ENCODE peak calls at places on chromosomes 6 and 20, in five cellular contexts. M, N, Z, P and H are unnamed samples.

GRCh38 chr6:12605888-12606345 is 110.7 kb upstream of the PHACTR1 start:
- DNase-seq in P (peak; percentile 51), Z (no peak), M (peak; percentile 53), N (peak; percentile 81), H (no peak)

GRCh38 chr20:43188861-43189613 is 669 bp downstream of the PTPRT start:
- DNase-seq in N (no peak), M (no peak), Z (no peak), P (no peak), H (no peak)

GRCh38 chr6:16901777-16902176 is 140.5 kb upstream of the ATXN1 start:
- DNase-seq in M (no peak), P (no peak), N (peak; percentile 88), Z (peak; percentile 20), H (no peak)

GRCh38 chr6:106092279-106092678 is 6.1 kb downstream of the PRDM1 start:
- DNase-seq in N (no peak), M (no peak), Z (no peak), P (no peak), H (no peak)

GRCh38 chr6:166266336-166266735 is 41.9 kb downstream of the PRR18 start:
- DNase-seq in M (no peak), N (no peak), Z (no peak), P (no peak), H (no peak)

GRCh38 chr6:22756365-22756764 is 187.0 kb downstream of the HDGFL1 start:
- DNase-seq in P (no peak), N (peak; percentile 35), Z (no peak), M (no peak), H (peak; percentile 50)

GRCh38 chr6:112205521-112206458 is 48.6 kb downstream of the LAMA4 start:
- DNase-seq in N (peak; percentile 78), M (peak; percentile 52), Z (no peak), P (no peak), H (no peak)

GRCh38 chr20:54103762-54104600 is 33.6 kb upstream of the BCAS1 start:
- DNase-seq in P (no peak), N (no peak), Z (no peak), M (no peak), H (no peak)

GRCh38 chr20:61350500-61351250 is 98.6 kb downstream of the CDH4 start:
- DNase-seq in P (no peak), M (no peak), N (no peak), Z (no peak), H (no peak)

GRCh38 chr20:3162080-3162611 is 2.5 kb upstream of the FASTKD5 start:
- DNase-seq in N (no peak), Z (no peak), P (no peak), M (no peak), H (no peak)

GRCh38 chr6:2971420-2972218 is at the start of gene SERPINB6:
- DNase-seq in Z (peak; percentile 88), M (peak; percentile 76), N (peak; percentile 78), P (no peak), H (no peak)

GRCh38 chr6:141401168-141401567 is 731.6 kb upstream of the GJE1 start:
- DNase-seq in M (no peak), N (peak; percentile 67), P (no peak), Z (no peak), H (no peak)

GRCh38 chr20:52103469-52103910 is 88.1 kb downstream of the ZFP64 start:
- DNase-seq in M (peak; percentile 84), N (peak; percentile 23), Z (no peak), P (no peak), H (no peak)

GRCh38 chr6:143536461-143536865 is 24.9 kb upstream of the FUCA2 start:
- DNase-seq in M (no peak), P (no peak), N (peak; percentile 29), Z (peak; percentile 40), H (no peak)

GRCh38 chr6:140809694-140810101 is 1323.0 kb upstream of the GJE1 start:
- DNase-seq in Z (no peak), P (no peak), M (no peak), N (peak; percentile 8), H (no peak)

GRCh38 chr20:25277051-25277801 is 29.3 kb downstream of the PYGB start:
- DNase-seq in P (no peak), M (no peak), Z (peak; percentile 14), N (no peak), H (no peak)

GRCh38 chr6:144186817-144187625 is 36.7 kb downstream of the STX11 start:
- DNase-seq in M (no peak), Z (no peak), P (no peak), N (no peak), H (no peak)

GRCh38 chr6:166587631-166588413 is 1.3 kb upstream of the RAMACL start:
- DNase-seq in N (no peak), M (no peak), P (no peak), Z (no peak), H (no peak)

GRCh38 chr6:147105786-147106185 is 98.4 kb upstream of the STXBP5 start:
- DNase-seq in P (no peak), Z (no peak), N (no peak), M (no peak), H (no peak)

DNA sequence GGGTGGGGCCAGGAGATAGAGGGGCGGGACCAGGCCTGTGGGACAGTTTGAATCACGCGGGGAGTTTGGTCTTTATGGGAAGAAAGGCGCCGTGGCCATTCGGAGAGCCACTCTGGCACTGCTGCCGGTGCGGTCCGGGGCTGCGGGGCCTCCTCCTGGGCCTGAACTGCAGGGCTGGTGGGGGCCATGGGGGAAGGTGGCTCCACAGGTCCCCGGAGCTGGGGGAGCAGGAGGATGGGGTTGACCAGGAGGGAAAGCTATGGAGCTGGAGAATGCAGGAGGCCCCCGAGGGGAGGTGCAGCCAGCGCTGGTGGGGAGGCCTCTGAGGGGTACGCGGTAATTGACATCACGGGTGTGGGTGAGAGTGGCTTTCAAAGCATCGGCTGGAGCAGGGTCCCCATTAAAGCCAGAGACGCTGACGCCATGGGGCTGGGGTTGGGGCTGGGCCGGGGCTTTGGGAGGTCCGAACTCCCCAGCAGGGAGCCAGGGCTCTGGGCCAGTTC is 1.8 kb upstream of the BHLHE23 start:
- DNase-seq in P (no peak), M (no peak), N (no peak), Z (no peak), H (no peak)
- H3K4me3 ChIP-seq in P (no peak overlapping the region), M (no peak overlapping the region), N (no peak overlapping the region), Z (no peak overlapping the region), H (no peak overlapping the region)

DNA sequence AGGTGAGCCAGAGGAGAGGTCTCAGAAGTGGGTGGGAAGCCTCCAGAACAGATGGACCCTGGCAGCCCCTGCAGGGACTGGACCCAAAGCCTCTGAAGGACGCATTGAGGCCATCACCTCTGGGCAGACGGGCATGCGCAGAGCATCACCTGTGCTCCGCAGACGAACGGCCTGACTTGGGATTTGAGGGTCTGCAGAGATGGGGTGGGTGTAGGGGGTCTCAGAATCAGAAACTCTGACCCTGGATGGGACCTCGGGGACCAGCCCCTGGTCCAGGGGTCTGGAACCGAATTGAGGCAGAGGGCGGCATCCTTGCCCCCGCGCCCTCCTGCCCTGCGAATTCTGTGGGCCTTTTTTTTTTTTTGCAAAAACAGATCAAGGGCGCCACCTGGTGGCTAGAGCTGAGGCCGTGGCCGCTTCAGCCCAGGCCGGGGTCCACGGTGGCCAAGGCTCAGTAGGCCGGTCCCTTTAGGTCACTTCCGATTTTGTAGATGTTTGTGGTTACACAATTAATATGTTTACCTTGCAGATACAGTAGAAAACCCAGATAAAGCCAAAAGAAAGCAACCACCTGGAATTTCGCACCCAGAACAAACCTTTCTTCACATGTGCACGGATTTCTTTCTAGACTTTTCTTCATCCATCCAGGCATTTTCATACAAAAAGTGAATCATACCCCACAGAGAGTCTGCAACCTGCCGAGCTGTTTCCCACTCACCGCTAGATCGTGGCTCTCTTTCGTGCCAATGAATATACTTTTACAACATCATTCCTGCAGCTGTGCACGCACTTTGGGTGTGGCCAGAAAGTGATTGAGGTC is 25.9 kb downstream of the ZBP1 start:
- DNase-seq in N (peak; percentile 38), Z (peak; percentile 69), P (no peak), M (peak; percentile 56), H (no peak)
- TF ChIP-seq CTCF in N (peak; percentile 71), Z (peak; percentile 59), P (peak; percentile 79), M (peak; percentile 98), H (peak; percentile 72)

GRCh38 chr20:31699801-31700728 is 22.6 kb downstream of the BCL2L1 start:
- DNase-seq in N (no peak), M (no peak), Z (no peak), P (no peak), H (no peak)

GRCh38 chr20:31700747-31701146 is 21.9 kb downstream of the BCL2L1 start:
- DNase-seq in P (no peak), Z (no peak), M (no peak), N (no peak), H (no peak)

GRCh38 chr20:31698243-31698802 is 24.3 kb downstream of the BCL2L1 start:
- DNase-seq in N (no peak), Z (no peak), P (no peak), M (no peak), H (no peak)

GRCh38 chr20:31701591-31701990 is 21.1 kb downstream of the BCL2L1 start:
- DNase-seq in P (no peak), N (no peak), M (no peak), Z (no peak), H (no peak)

DNA sequence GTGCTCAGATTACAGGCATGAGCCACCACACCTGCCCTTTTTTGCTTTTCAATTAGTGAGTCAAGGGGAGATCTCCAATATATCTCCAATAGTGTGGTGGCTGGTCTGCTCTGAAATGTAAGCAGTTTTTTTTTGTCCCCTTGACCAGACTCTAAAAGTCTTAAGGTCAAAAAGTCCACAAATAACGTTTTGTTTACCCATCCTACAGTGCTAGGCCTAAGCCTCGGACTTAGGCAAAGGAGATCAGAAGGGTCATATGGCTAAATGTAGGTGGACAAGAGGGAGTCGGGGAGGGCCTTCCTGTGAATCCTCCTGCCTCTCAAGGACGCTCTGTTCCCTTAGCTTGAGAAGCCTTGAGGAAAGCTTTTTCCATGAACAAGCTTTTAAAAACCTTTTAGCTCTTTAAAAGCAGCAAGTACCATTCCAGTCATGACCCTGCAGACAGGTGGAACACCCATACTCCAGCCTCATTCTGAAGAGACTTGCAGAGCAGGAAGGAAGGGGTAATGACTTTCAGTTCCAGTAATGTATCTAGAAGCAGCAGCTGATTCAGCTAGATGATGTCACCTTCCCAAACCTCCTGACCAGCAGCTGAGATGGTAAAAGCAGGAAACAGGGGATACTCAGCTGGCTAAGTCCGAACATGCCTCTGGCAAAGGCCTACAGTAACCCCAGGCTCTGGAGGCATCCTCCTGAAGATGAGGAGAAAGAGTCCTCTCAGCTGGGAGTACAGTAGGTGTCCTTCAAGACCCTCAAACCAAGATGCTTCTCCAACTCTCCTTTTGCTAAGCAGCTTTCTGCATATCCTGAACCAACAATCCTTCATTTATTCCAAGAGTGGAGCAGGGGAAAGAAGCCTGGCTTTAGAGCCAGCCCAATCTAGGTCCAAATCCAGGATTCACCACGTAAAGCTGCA is 23.6 kb downstream of the BCL2L1 start:
- DNase-seq in P (peak; percentile 93), M (peak; percentile 58), N (peak; percentile 93), Z (no peak), H (peak; percentile 87)
- H3K4me3 ChIP-seq in P (no peak overlapping the region), M (no peak overlapping the region), N (no peak overlapping the region), Z (no peak overlapping the region), H (no peak overlapping the region)

GRCh38 chr20:14951105-14951504 is 613.7 kb upstream of the FLRT3 start:
- DNase-seq in Z (no peak), N (no peak), M (no peak), P (no peak), H (no peak)

GRCh38 chr20:14950633-14951032 is 613.2 kb upstream of the FLRT3 start:
- DNase-seq in P (no peak), M (no peak), Z (no peak), N (no peak), H (no peak)

GRCh38 chr20:14951707-14952106 is 614.3 kb upstream of the FLRT3 start:
- DNase-seq in Z (no peak), P (peak; percentile 39), N (peak; percentile 68), M (peak; percentile 1), H (peak; percentile 17)

GRCh38 chr20:14947536-14947935 is 610.1 kb upstream of the FLRT3 start:
- DNase-seq in M (no peak), Z (no peak), P (no peak), N (no peak), H (no peak)

GRCh38 chr20:14948416-14948815 is 611.0 kb upstream of the FLRT3 start:
- DNase-seq in Z (no peak), M (no peak), N (no peak), P (no peak), H (no peak)
- TF ChIP-seq CTCF in Z (no peak), M (no peak), N (peak; percentile 23), P (peak; percentile 16), H (no peak)